ENCODE peak calls at places on chromosomes 12 and 14, in six cellular contexts. Z, R, T, S, J and A are unnamed samples.

GRCh38 chr12:104524026-104524425 is 67.3 kb downstream of the CHST11 start:
- DNase-seq in Z (peak; percentile 93), R (no peak), T (no peak), S (peak; percentile 60), J (no peak), A (no peak)

GRCh38 chr12:21453312-21453852 is 15.9 kb downstream of the PYROXD1 start:
- DNase-seq in Z (no peak), R (no peak), T (no peak), S (no peak), J (no peak), A (no peak)

GRCh38 chr14:56189306-56189705 is 71.1 kb downstream of the PELI2 start:
- DNase-seq in Z (no peak), R (no peak), T (no peak), S (peak; percentile 27), J (peak; percentile 72), A (no peak)

GRCh38 chr12:47837190-47838171 is 17.8 kb upstream of the HDAC7 start:
- DNase-seq in Z (peak; percentile 33), R (peak; percentile 82), T (peak; percentile 69), S (no peak), J (peak; percentile 44), A (no peak)

GRCh38 chr14:92040431-92041040 is 677 bp upstream of the TRIP11 start:
- DNase-seq in Z (no peak), R (no peak), T (no peak), S (no peak), J (no peak), A (no peak)

GRCh38 chr14:60233251-60233650 is 15.8 kb upstream of the PPM1A start:
- DNase-seq in Z (no peak), R (no peak), T (no peak), S (no peak), J (no peak), A (no peak)

GRCh38 chr12:96075560-96075959 is 40.2 kb upstream of the LTA4H start:
- DNase-seq in Z (no peak), R (no peak), T (no peak), S (no peak), J (no peak), A (no peak)

GRCh38 chr12:19369691-19370148 is 69.6 kb upstream of the AEBP2 start:
- DNase-seq in Z (no peak), R (no peak), T (no peak), S (peak; percentile 8), J (no peak), A (no peak)

GRCh38 chr14:81275995-81276698 is 55.4 kb upstream of the GTF2A1 start:
- DNase-seq in Z (no peak), R (no peak), T (no peak), S (no peak), J (no peak), A (no peak)

GRCh38 chr12:3315201-3315661 is 175.8 kb upstream of the PRMT8 start:
- DNase-seq in Z (peak; percentile 91), R (no peak), T (peak; percentile 79), S (peak; percentile 40), J (no peak), A (no peak)

GRCh38 chr12:3252416-3252815 is 175.2 kb downstream of the TSPAN9 start:
- DNase-seq in Z (no peak), R (no peak), T (peak; percentile 92), S (peak; percentile 19), J (peak; percentile 24), A (peak; percentile 11)

GRCh38 chr12:132285311-132285741 is 44.1 kb downstream of the GALNT9 start:
- DNase-seq in Z (no peak), R (no peak), T (no peak), S (no peak), J (no peak), A (no peak)

GRCh38 chr14:101973356-101973755 is 9.0 kb downstream of the DYNC1H1 start:
- DNase-seq in Z (no peak), R (no peak), T (no peak), S (no peak), J (no peak), A (no peak)

GRCh38 chr12:24499151-24500146 is 449.5 kb downstream of the BCAT1 start:
- DNase-seq in Z (no peak), R (no peak), T (no peak), S (peak; percentile 5), J (peak; percentile 3), A (no peak)

GRCh38 chr14:101600336-101600890 is 39.1 kb downstream of the DIO3 start:
- DNase-seq in Z (no peak), R (peak; percentile 29), T (no peak), S (no peak), J (no peak), A (no peak)

GRCh38 chr14:54420478-54421116 is 20.6 kb downstream of the CNIH1 start:
- DNase-seq in Z (peak; percentile 27), R (no peak), T (no peak), S (no peak), J (no peak), A (no peak)

GRCh38 chr12:125015680-125016310 is 22.4 kb downstream of the BRI3BP start:
- DNase-seq in Z (no peak), R (no peak), T (no peak), S (no peak), J (no peak), A (no peak)

GRCh38 chr12:123995023-123995422 is 22.0 kb downstream of the ZNF664 start:
- DNase-seq in Z (no peak), R (no peak), T (no peak), S (no peak), J (no peak), A (peak; percentile 45)

GRCh38 chr14:100076133-100076532 is 10.9 kb downstream of the EVL start:
- DNase-seq in Z (no peak), R (no peak), T (peak; percentile 35), S (no peak), J (no peak), A (no peak)

GRCh38 chr12:3313655-3314305 is 177.2 kb upstream of the PRMT8 start:
- DNase-seq in Z (no peak), R (no peak), T (no peak), S (no peak), J (no peak), A (no peak)

GRCh38 chr12:94263905-94264655 is 115.7 kb downstream of the PLXNC1 start:
- DNase-seq in Z (no peak), R (no peak), T (peak; percentile 30), S (no peak), J (no peak), A (peak; percentile 21)

GRCh38 chr12:17511369-17511768 is 578.6 kb downstream of the RERGL start:
- DNase-seq in Z (no peak), R (no peak), T (no peak), S (no peak), J (no peak), A (no peak)

GRCh38 chr12:108734200-108734906 is 3.0 kb upstream of the CORO1C start:
- DNase-seq in Z (no peak), R (no peak), T (no peak), S (peak; percentile 46), J (peak; percentile 88), A (peak; percentile 83)

GRCh38 chr14:21204167-21205025 is 48.5 kb upstream of the OR5AU1 start:
- DNase-seq in Z (no peak), R (no peak), T (no peak), S (no peak), J (no peak), A (no peak)

GRCh38 chr12:28787151-28787550 is 361.9 kb upstream of the FAR2 start:
- DNase-seq in Z (no peak), R (no peak), T (no peak), S (no peak), J (no peak), A (no peak)